ENCODE peak calls at places on chromosomes 16 and 17, in five cellular contexts. S is endothelial cell, Q is HCT116, Y is PC-9, H is HFFc6. E is an unnamed sample.

GRCh38 chr17:32659419-32659842 is 172.6 kb downstream of the CDK5R1 start:
- DNase-seq in S (peak; percentile 75), Q (peak; percentile 35), Y (peak; percentile 56), H (peak; percentile 68), E (peak; percentile 49)

GRCh38 chr16:54594646-54595381 is 308.2 kb upstream of the IRX3 start:
- DNase-seq in S (no peak), Q (no peak), Y (no peak), H (no peak), E (no peak)

GRCh38 chr16:80583466-80583865 is 42.7 kb downstream of the DYNLRB2 start:
- DNase-seq in S (no peak), Q (no peak), Y (no peak), H (peak; percentile 53), E (no peak)

GRCh38 chr16:3656491-3657468 is 2.3 kb downstream of the DNASE1 start:
- DNase-seq in S (no peak), Q (no peak), Y (peak; percentile 26), H (no peak), E (no peak)

GRCh38 chr16:56203052-56203451 is 11.8 kb downstream of the GNAO1 start:
- DNase-seq in S (no peak), Q (peak; percentile 16), Y (no peak), H (peak; percentile 16), E (no peak)

GRCh38 chr17:15213381-15214087 is 51.6 kb downstream of the PMP22 start:
- DNase-seq in S (peak; percentile 40), Q (no peak), Y (no peak), H (peak; percentile 15), E (no peak)

GRCh38 chr16:11627822-11628457 is 40.3 kb upstream of the SNN start:
- DNase-seq in S (no peak), Q (peak; percentile 63), Y (peak; percentile 93), H (peak; percentile 69), E (no peak)

GRCh38 chr16:55294947-55295346 is 29.1 kb upstream of the IRX6 start:
- DNase-seq in S (no peak), Q (no peak), Y (no peak), H (no peak), E (no peak)

GRCh38 chr17:58513391-58513912 is 986 bp downstream of the MTMR4 start:
- DNase-seq in S (no peak), Q (no peak), Y (no peak), H (no peak), E (no peak)

GRCh38 chr17:82092995-82093751 is 4.9 kb downstream of the FASN start:
- DNase-seq in S (no peak), Q (no peak), Y (no peak), H (no peak), E (no peak)

GRCh38 chr17:81245024-81245664 is 6.0 kb downstream of the NDUFAF8 start:
- DNase-seq in S (no peak), Q (no peak), Y (no peak), H (no peak), E (no peak)

GRCh38 chr17:42878123-42878880 is 22.3 kb upstream of the G6PC1 start:
- DNase-seq in S (no peak), Q (no peak), Y (peak; percentile 67), H (no peak), E (no peak)

GRCh38 chr17:28227278-28228108 is 91.5 kb upstream of the TMEM97 start:
- DNase-seq in S (peak; percentile 79), Q (peak; percentile 73), Y (peak; percentile 73), H (peak; percentile 34), E (no peak)

GRCh38 chr16:14249291-14250032 is 178.3 kb downstream of the MRTFB start:
- DNase-seq in S (peak; percentile 57), Q (peak; percentile 12), Y (peak; percentile 55), H (peak; percentile 45), E (peak; percentile 20)

GRCh38 chr16:648071-648785 is 937 bp upstream of the WDR90 start:
- DNase-seq in S (no peak), Q (no peak), Y (peak; percentile 67), H (no peak), E (no peak)

GRCh38 chr17:46881015-46881414 is 29.6 kb downstream of the WNT9B start:
- DNase-seq in S (no peak), Q (no peak), Y (no peak), H (no peak), E (no peak)

GRCh38 chr16:483351-484075 is 44.0 kb upstream of the CAPN15 start:
- DNase-seq in S (no peak), Q (no peak), Y (no peak), H (no peak), E (no peak)

GRCh38 chr16:58449768-58450167 is 50.2 kb upstream of the NDRG4 start:
- DNase-seq in S (no peak), Q (no peak), Y (no peak), H (no peak), E (no peak)

GRCh38 chr16:78096386-78096785 is 3.1 kb upstream of the WWOX start:
- DNase-seq in S (no peak), Q (no peak), Y (no peak), H (no peak), E (no peak)

DNA sequence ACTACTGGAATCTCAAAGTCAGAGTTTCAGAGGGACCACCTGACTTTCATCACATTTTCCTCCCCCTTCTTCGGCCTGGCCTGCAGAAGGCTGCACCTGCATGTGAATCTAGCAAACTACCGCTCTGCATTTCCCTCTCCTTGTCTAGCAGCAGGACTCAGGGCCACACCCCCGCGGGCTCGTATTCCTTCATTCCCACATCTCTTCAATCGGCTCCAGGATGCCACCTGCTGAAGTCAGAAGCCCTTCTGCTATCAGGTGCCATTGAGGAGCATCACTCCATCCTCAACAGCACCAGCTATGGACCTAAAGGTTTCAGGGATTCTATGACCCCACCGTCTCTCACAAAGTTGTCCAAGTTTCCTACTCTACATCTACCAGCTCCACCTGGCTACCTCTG is 169.5 kb downstream of the VPS53 start:
- DNase-seq in S (no peak), Q (no peak), Y (no peak), H (no peak), E (no peak)
- TF ChIP-seq CTCF in S (no peak), Q (no peak), Y (no peak), H (no peak), E (no peak)

GRCh38 chr17:71383111-71383510 is 737.7 kb upstream of the SOX9 start:
- DNase-seq in S (no peak), Q (no peak), Y (no peak), H (no peak), E (no peak)
- TF ChIP-seq CTCF in S (no peak), Q (no peak), Y (no peak), H (no peak), E (no peak)

GRCh38 chr16:84819644-84820304 is at the start of gene CRISPLD2:
- DNase-seq in S (peak; percentile 95), Q (peak; percentile 81), Y (peak; percentile 94), H (peak; percentile 79), E (peak; percentile 68)

GRCh38 chr16:84820771-84821170 is 986 bp downstream of the CRISPLD2 start:
- DNase-seq in S (no peak), Q (no peak), Y (no peak), H (no peak), E (no peak)

GRCh38 chr16:84821179-84821578 is 1.4 kb downstream of the CRISPLD2 start:
- DNase-seq in S (no peak), Q (no peak), Y (no peak), H (no peak), E (no peak)

GRCh38 chr16:84818989-84819643 is 669 bp upstream of the CRISPLD2 start:
- DNase-seq in S (no peak), Q (no peak), Y (peak; percentile 38), H (no peak), E (no peak)

GRCh38 chr16:84820305-84820684 is 510 bp downstream of the CRISPLD2 start:
- DNase-seq in S (no peak), Q (no peak), Y (no peak), H (peak; percentile 35), E (no peak)
- TF ChIP-seq CTCF in S (no peak), Q (no peak), Y (no peak), H (no peak), E (no peak)

DNA sequence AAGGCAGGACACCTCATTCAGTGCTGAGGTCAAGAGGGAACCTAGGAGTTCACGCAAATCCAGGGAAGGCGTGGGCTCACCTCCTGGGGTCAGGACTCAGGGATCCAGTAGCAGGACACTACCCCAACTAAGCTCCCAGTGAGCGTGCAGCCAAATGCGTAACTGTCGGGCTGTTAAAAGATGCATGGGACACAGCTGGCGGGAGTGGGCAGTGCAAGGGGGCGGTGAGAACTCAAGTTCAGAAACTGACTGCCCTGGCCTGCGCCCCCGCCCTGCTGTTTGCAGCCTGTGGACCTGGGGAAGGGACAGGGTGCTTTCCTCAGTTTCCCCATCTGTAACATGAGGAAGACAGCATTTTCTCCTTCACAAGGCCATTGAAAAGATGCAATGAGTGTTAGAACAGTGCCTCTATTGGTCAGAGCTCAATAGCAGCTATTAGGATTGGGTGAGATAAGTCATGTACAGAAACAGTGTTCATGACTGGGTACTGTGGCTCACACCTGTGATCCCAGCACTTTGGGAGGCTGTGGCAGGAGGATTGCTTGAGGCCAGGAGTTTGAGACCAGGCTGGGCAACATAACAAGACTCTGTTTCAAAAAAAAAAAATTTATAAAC is 20.2 kb downstream of the CDIPT start:
- DNase-seq in S (no peak), Q (no peak), Y (no peak), H (no peak), E (no peak)
- TF ChIP-seq CTCF in S (no peak), Q (no peak), Y (no peak), H (peak; percentile 28), E (no peak)

GRCh38 chr17:75878174-75878998 is at the start of gene TRIM47:
- DNase-seq in S (peak; percentile 37), Q (no peak), Y (peak; percentile 74), H (no peak), E (no peak)
- TF ChIP-seq CTCF in S (peak; percentile 1), Q (peak; percentile 26), Y (no peak), H (peak; percentile 7), E (no peak)

GRCh38 chr17:38397227-38397626 is 31.0 kb upstream of the ARHGAP23 start:
- DNase-seq in S (no peak), Q (no peak), Y (no peak), H (no peak), E (no peak)

GRCh38 chr17:38400286-38400685 is 28.0 kb upstream of the ARHGAP23 start:
- DNase-seq in S (no peak), Q (no peak), Y (no peak), H (no peak), E (no peak)

GRCh38 chr17:38395090-38395489 is 33.2 kb upstream of the ARHGAP23 start:
- DNase-seq in S (no peak), Q (no peak), Y (no peak), H (no peak), E (no peak)
- TF ChIP-seq CTCF in S (no peak), Q (no peak), Y (no peak), H (no peak), E (no peak)

DNA sequence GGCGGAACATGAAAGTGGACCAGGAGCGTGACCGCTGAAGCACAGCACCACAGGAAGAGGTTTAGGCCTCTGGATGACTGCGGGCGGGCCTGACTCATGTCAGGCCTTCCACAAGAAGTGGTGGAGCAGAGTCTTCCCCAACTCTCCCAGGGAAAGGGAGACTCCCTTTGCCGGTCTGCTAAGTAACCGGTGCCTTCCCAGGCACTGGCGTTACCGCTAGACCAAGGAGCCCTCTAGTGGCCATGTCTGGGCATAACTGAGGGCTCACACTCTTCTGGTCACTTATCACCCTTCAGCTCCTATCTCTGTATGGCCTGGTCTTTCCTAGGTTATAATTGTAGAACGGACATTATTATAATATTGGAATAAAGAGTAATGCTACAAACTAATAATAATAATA is 1931.9 kb downstream of the TP53TG3F start:
- DNase-seq in S (no peak), Q (peak; percentile 6), Y (peak; percentile 57), H (peak; percentile 11), E (no peak)
- TF ChIP-seq CTCF in S (no peak), Q (peak; percentile 58), Y (peak; percentile 93), H (peak; percentile 81), E (no peak)

E was measured in natural killer cell.